ENCODE peak calls at places on chromosomes 6 and 20, in seven cellular contexts. J is RWPE2; M is psoas muscle; A is H1; R is CD4-positive, alpha-beta memory T cell; V is AG04450; Q is IMR-90. H is an unnamed sample.
A peak's percentile ranks its signal among the peaks of the same experiment; 100 is the strongest.

GRCh38 chr6:107231243-107231642 is 115.9 kb upstream of the BEND3 start:
- DNase-seq in J (no peak), M (no peak), A (no peak), R (no peak), V (no peak), Q (no peak), H (no peak)

GRCh38 chr20:45052698-45053440 is 48.1 kb downstream of the KCNS1 start:
- DNase-seq in J (no peak), M (no peak), A (no peak), R (peak; percentile 21), V (no peak), Q (peak; percentile 81), H (peak; percentile 75)

GRCh38 chr20:15918631-15919030 is 654.6 kb downstream of the KIF16B start:
- DNase-seq in J (no peak), M (no peak), A (no peak), R (no peak), V (no peak), Q (no peak), H (no peak)

GRCh38 chr6:16345449-16346330 is 107.3 kb downstream of the GMPR start:
- DNase-seq in J (no peak), M (peak; percentile 31), A (no peak), R (no peak), V (peak; percentile 72), Q (peak; percentile 93), H (no peak)

GRCh38 chr20:39206899-39207564 is 244.9 kb downstream of the DHX35 start:
- DNase-seq in J (no peak), M (no peak), A (no peak), R (no peak), V (no peak), Q (no peak), H (no peak)

GRCh38 chr20:41347523-41348429 is 7.2 kb downstream of the LPIN3 start:
- DNase-seq in J (peak; percentile 82), M (no peak), A (no peak), R (no peak), V (no peak), Q (peak; percentile 51), H (no peak)

GRCh38 chr6:82006027-82006738 is 241.4 kb downstream of the IBTK start:
- DNase-seq in J (no peak), M (no peak), A (no peak), R (peak; percentile 2), V (no peak), Q (peak; percentile 40), H (peak; percentile 24)

GRCh38 chr6:43861212-43861918 is 91.4 kb downstream of the VEGFA start:
- DNase-seq in J (no peak), M (no peak), A (no peak), R (no peak), V (no peak), Q (no peak), H (no peak)

GRCh38 chr6:24836116-24836515 is 37.4 kb upstream of the ARMH2 start:
- DNase-seq in J (no peak), M (no peak), A (no peak), R (no peak), V (no peak), Q (no peak), H (no peak)

GRCh38 chr6:166422201-166422940 is 39.6 kb upstream of the MPC1 start:
- DNase-seq in J (no peak), M (no peak), A (no peak), R (no peak), V (no peak), Q (no peak), H (no peak)

GRCh38 chr6:21808045-21808470 is 214.5 kb downstream of the SOX4 start:
- DNase-seq in J (no peak), M (peak; percentile 17), A (no peak), R (no peak), V (no peak), Q (peak; percentile 78), H (no peak)

GRCh38 chr6:153145591-153145990 is 14.5 kb upstream of the RGS17 start:
- DNase-seq in J (no peak), M (no peak), A (no peak), R (no peak), V (no peak), Q (no peak), H (no peak)

GRCh38 chr6:119633461-119633860 is 283.9 kb upstream of the MAN1A1 start:
- DNase-seq in J (no peak), M (no peak), A (no peak), R (no peak), V (no peak), Q (no peak), H (no peak)

GRCh38 chr6:11585426-11586016 is 48.0 kb downstream of the TMEM170B start:
- DNase-seq in J (no peak), M (no peak), A (no peak), R (peak; percentile 4), V (peak; percentile 55), Q (peak; percentile 79), H (peak; percentile 43)

GRCh38 chr20:16548073-16548672 is 25.1 kb downstream of the KIF16B start:
- DNase-seq in J (no peak), M (no peak), A (no peak), R (no peak), V (no peak), Q (no peak), H (no peak)

GRCh38 chr6:35148167-35148741 is 7.1 kb upstream of the TCP11 start:
- DNase-seq in J (no peak), M (no peak), A (peak; percentile 70), R (no peak), V (no peak), Q (peak; percentile 77), H (no peak)

GRCh38 chr6:10618409-10618808 is 76.0 kb downstream of the C6orf52 start:
- DNase-seq in J (no peak), M (no peak), A (no peak), R (no peak), V (no peak), Q (no peak), H (no peak)

GRCh38 chr6:88008411-88008810 is 39.2 kb upstream of the SPACA1 start:
- DNase-seq in J (no peak), M (no peak), A (no peak), R (no peak), V (no peak), Q (no peak), H (no peak)

GRCh38 chr6:130815200-130816071 is 11.8 kb upstream of the SMLR1 start:
- DNase-seq in J (no peak), M (no peak), A (no peak), R (no peak), V (no peak), Q (no peak), H (no peak)

GRCh38 chr20:48025661-48026060 is 240.4 kb upstream of the SULF2 start:
- DNase-seq in J (no peak), M (no peak), A (no peak), R (no peak), V (no peak), Q (no peak), H (no peak)

GRCh38 chr6:149593443-149593842 is 27.3 kb downstream of the GINM1 start:
- DNase-seq in J (no peak), M (no peak), A (no peak), R (no peak), V (no peak), Q (no peak), H (no peak)

DNA sequence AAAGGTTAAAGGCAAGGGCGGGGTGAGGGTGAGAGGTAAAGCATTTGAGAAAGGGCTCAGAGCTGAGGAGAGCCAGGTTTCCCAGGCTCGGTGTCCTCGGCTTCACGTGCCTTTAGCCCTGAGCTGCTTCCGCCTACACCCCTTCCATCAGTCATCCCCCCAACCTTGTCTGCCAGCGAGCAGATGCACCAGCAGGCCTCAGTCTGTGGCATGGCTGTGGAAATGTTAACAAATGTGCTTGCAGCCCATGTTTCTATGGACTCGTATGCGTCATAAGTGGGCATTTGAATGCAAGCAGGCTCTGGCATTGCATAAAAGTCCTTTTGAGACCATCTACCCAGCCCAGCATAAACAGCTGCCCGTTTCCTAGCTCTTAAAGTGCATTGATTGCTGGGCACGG is 88.8 kb downstream of the SYNJ2 start:
- DNase-seq in J (no peak), M (no peak), A (no peak), R (no peak), V (no peak), Q (no peak), H (no peak)
- H3K27ac ChIP-seq in J (peak overlapping the region; percentile 64), M (no peak overlapping the region), A (peak overlapping the region; percentile 7), R (no peak overlapping the region), V (no peak overlapping the region), Q (peak overlapping the region; percentile 34), H (no peak overlapping the region)

GRCh38 chr6:111580401-111580800 is 25.3 kb downstream of the TRAF3IP2 start:
- DNase-seq in J (no peak), M (no peak), A (no peak), R (no peak), V (no peak), Q (no peak), H (no peak)
- H3K27ac ChIP-seq in J (no peak overlapping the region), M (peak overlapping the region; percentile 63), A (no peak overlapping the region), R (no peak overlapping the region), V (no peak overlapping the region), Q (no peak overlapping the region), H (no peak overlapping the region)

GRCh38 chr6:134525190-134525868 is 207.4 kb upstream of the SGK1 start:
- DNase-seq in J (no peak), M (no peak), A (no peak), R (no peak), V (no peak), Q (no peak), H (no peak)

GRCh38 chr6:134523903-134524302 is 206.0 kb upstream of the SGK1 start:
- DNase-seq in J (no peak), M (no peak), A (no peak), R (no peak), V (no peak), Q (no peak), H (no peak)

GRCh38 chr6:134520181-134521115 is 202.5 kb upstream of the SGK1 start:
- DNase-seq in J (no peak), M (no peak), A (no peak), R (no peak), V (no peak), Q (peak; percentile 67), H (no peak)

GRCh38 chr6:134521116-134521501 is 203.2 kb upstream of the SGK1 start:
- DNase-seq in J (no peak), M (no peak), A (no peak), R (no peak), V (no peak), Q (no peak), H (no peak)

DNA sequence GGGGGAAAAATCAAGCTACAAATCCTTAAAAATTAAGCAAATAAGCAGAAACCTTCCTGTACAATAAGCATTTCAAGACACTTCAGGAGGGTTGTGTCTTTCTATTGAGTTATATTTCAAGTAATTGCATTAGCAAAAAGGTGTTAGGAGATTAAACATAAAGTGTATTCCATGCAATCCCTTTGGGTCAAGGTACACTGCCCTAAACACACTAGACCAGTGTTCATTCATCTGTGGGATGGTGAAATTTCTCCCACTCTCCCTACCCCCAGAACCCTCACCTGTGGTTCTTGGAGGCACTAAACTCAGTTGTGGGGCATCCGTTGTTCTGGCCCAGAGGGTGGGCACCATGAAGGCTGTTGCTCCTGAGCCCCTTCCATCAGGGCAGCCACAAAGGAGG is 205.1 kb upstream of the SGK1 start:
- DNase-seq in J (no peak), M (no peak), A (no peak), R (no peak), V (no peak), Q (no peak), H (no peak)
- H3K27ac ChIP-seq in J (no peak overlapping the region), M (no peak overlapping the region), A (no peak overlapping the region), R (no peak overlapping the region), V (no peak overlapping the region), Q (no peak overlapping the region), H (no peak overlapping the region)

DNA sequence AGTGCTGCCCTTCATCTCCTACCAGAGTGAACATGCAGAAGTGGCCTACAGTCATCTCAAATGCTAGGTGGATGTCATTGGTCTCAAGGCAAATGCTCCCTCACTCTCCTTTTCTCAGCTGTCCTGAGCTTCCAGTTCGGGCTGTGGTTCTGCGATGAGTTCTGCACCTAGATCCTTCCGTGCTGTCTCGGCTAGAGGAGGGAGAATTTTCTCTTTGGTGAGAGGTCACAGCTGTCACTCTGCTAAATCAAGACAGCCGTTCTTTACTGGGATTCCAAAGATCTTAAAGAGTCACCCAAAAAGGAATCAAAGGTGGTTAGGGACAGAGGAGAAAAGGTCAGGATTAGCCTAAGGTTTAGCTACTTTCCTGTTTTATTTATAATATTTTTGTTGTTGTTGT is 2.9 kb downstream of the WRNIP1 start:
- DNase-seq in J (no peak), M (no peak), A (no peak), R (no peak), V (no peak), Q (no peak), H (peak; percentile 8)
- H3K27ac ChIP-seq in J (no peak overlapping the region), M (peak overlapping the region; percentile 93), A (no peak overlapping the region), R (no peak overlapping the region), V (no peak overlapping the region), Q (peak overlapping the region; percentile 26), H (no peak overlapping the region)